ENCODE peak calls at places on chromosomes 12 and 14, in nine cellular contexts. One of them, this sample, is unnamed.

GRCh38 chr12:79420146-79420618 is 270.6 kb downstream of the PAWR start:
- DNase-seq in transverse colon: no peak
- DNase-seq in GM12878: no peak
- DNase-seq in GM12891: no peak
- DNase-seq in breast epithelium: no peak
- DNase-seq in suprapubic skin: no peak
- DNase-seq in stomach: no peak
- DNase-seq in HCT116: peak
- DNase-seq in spleen: no peak
- DNase-seq in this sample: no peak

GRCh38 chr14:101037021-101037817 is 133.7 kb upstream of the RTL1 start:
- DNase-seq in suprapubic skin: peak
- DNase-seq in transverse colon: no peak
- DNase-seq in HCT116: no peak
- DNase-seq in spleen: peak
- DNase-seq in stomach: no peak
- DNase-seq in breast epithelium: no peak
- DNase-seq in GM12891: no peak
- DNase-seq in GM12878: no peak
- DNase-seq in this sample: no peak

GRCh38 chr12:118185602-118186397 is 49.9 kb downstream of the PEBP1 start:
- DNase-seq in transverse colon: no peak
- DNase-seq in suprapubic skin: no peak
- DNase-seq in stomach: no peak
- DNase-seq in spleen: no peak
- DNase-seq in HCT116: no peak
- DNase-seq in breast epithelium: no peak
- DNase-seq in GM12878: no peak
- DNase-seq in GM12891: no peak
- DNase-seq in this sample: no peak

GRCh38 chr12:25151476-25151875 is 43.5 kb downstream of the DNAI7 start:
- DNase-seq in GM12891: no peak
- DNase-seq in breast epithelium: no peak
- DNase-seq in suprapubic skin: no peak
- DNase-seq in stomach: peak
- DNase-seq in HCT116: no peak
- DNase-seq in spleen: no peak
- DNase-seq in GM12878: no peak
- DNase-seq in transverse colon: peak
- DNase-seq in this sample: no peak

GRCh38 chr12:57483466-57483865 is 3.8 kb upstream of the ARHGAP9 start:
- DNase-seq in transverse colon: no peak
- DNase-seq in GM12878: no peak
- DNase-seq in suprapubic skin: no peak
- DNase-seq in stomach: no peak
- DNase-seq in HCT116: no peak
- DNase-seq in breast epithelium: no peak
- DNase-seq in GM12891: no peak
- DNase-seq in spleen: peak
- DNase-seq in this sample: no peak

GRCh38 chr14:38828183-38828877 is 274.7 kb downstream of the SEC23A start:
- DNase-seq in spleen: peak
- DNase-seq in stomach: no peak
- DNase-seq in breast epithelium: no peak
- DNase-seq in GM12891: no peak
- DNase-seq in transverse colon: no peak
- DNase-seq in suprapubic skin: no peak
- DNase-seq in GM12878: no peak
- DNase-seq in HCT116: no peak
- DNase-seq in this sample: no peak

GRCh38 chr14:35416108-35416750 is 11.7 kb upstream of the NFKBIA start:
- DNase-seq in GM12891: no peak
- DNase-seq in transverse colon: peak
- DNase-seq in spleen: no peak
- DNase-seq in breast epithelium: no peak
- DNase-seq in GM12878: peak
- DNase-seq in HCT116: no peak
- DNase-seq in suprapubic skin: no peak
- DNase-seq in stomach: no peak
- DNase-seq in this sample: no peak

GRCh38 chr12:105262461-105263184 is 26.6 kb upstream of the APPL2 start:
- DNase-seq in GM12878: no peak
- DNase-seq in spleen: no peak
- DNase-seq in transverse colon: no peak
- DNase-seq in GM12891: no peak
- DNase-seq in suprapubic skin: no peak
- DNase-seq in stomach: no peak
- DNase-seq in breast epithelium: no peak
- DNase-seq in HCT116: no peak
- DNase-seq in this sample: no peak

GRCh38 chr14:71720978-71721624 is 211.1 kb upstream of the RGS6 start:
- DNase-seq in suprapubic skin: no peak
- DNase-seq in stomach: no peak
- DNase-seq in transverse colon: peak
- DNase-seq in GM12878: peak
- DNase-seq in spleen: no peak
- DNase-seq in HCT116: peak
- DNase-seq in breast epithelium: no peak
- DNase-seq in GM12891: no peak
- DNase-seq in this sample: no peak

GRCh38 chr12:25615119-25615518 is 62.0 kb upstream of the LMNTD1 start:
- DNase-seq in GM12891: no peak
- DNase-seq in GM12878: no peak
- DNase-seq in stomach: no peak
- DNase-seq in transverse colon: no peak
- DNase-seq in HCT116: no peak
- DNase-seq in suprapubic skin: no peak
- DNase-seq in breast epithelium: no peak
- DNase-seq in spleen: no peak
- DNase-seq in this sample: no peak

GRCh38 chr12:118840399-118840798 is 140.9 kb upstream of the SRRM4 start:
- DNase-seq in stomach: no peak
- DNase-seq in breast epithelium: no peak
- DNase-seq in HCT116: no peak
- DNase-seq in suprapubic skin: no peak
- DNase-seq in GM12878: no peak
- DNase-seq in spleen: no peak
- DNase-seq in GM12891: no peak
- DNase-seq in transverse colon: no peak
- DNase-seq in this sample: no peak

DNA sequence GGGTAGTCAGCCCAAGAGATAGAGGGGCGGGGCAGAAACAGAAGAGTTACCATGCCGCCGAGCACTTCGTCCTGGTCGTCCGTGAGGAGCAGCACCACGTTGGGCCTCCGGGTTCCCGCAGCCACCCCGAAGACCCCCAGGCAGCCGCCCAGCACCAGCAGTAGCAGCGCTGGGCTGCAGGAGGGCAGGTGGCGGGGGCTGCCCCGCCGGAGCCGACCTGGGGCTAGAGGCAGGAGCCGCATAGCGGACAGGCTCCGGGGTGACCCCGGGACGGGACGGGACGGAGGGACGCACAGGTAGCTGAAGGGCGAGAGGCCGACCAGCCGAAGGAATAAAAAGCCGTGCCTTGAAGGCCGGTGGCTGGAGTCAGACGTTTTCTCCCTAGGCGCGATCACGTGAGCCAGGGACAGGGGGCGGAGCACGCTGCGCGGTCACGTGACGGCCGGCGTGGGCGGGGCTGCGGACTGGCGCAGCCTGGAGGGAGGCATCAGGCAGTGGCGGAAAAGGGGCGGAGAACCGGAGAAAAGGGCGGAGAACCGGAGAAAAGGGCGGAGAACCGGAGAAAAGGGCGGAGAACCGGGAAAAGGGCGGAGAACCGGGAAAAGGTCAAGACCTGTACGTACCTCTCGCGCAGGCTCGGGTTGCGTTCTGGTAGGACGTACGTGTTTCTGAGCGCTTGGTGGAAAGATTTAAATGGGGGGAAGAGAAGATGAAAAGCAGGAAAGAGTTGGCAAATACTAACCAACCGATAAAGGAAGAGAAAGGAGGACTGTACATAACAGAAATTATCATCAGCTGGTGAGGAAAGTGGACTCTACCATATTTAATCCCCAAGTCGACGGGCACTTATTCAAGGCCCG is at the start of gene GNS:
- DNase-seq in GM12891: peak
- DNase-seq in suprapubic skin: peak
- DNase-seq in transverse colon: peak
- DNase-seq in GM12878: peak
- DNase-seq in stomach: peak
- DNase-seq in HCT116: peak
- DNase-seq in breast epithelium: peak
- DNase-seq in spleen: peak
- DNase-seq in this sample: peak
- TF ChIP-seq POLR2A in GM12891: no peak
- TF ChIP-seq POLR2A in suprapubic skin: peak
- TF ChIP-seq POLR2A in transverse colon: peak
- TF ChIP-seq POLR2A in GM12878: peak
- TF ChIP-seq POLR2A in stomach: no peak
- TF ChIP-seq POLR2A in HCT116: no peak
- TF ChIP-seq POLR2A in breast epithelium: no peak
- TF ChIP-seq POLR2A in spleen: no peak
- TF ChIP-seq POLR2A in this sample: peak

GRCh38 chr14:102362545-102363181 is at the start of the genes CINP and TECPR2:
- DNase-seq in breast epithelium: peak
- DNase-seq in GM12878: peak
- DNase-seq in HCT116: peak
- DNase-seq in suprapubic skin: peak
- DNase-seq in GM12891: peak
- DNase-seq in stomach: peak
- DNase-seq in transverse colon: peak
- DNase-seq in spleen: peak
- DNase-seq in this sample: peak
- TF ChIP-seq POLR2AphosphoS5 in breast epithelium: peak
- TF ChIP-seq POLR2AphosphoS5 in GM12878: peak
- TF ChIP-seq POLR2AphosphoS5 in HCT116: peak
- TF ChIP-seq POLR2AphosphoS5 in suprapubic skin: peak
- TF ChIP-seq POLR2AphosphoS5 in GM12891: peak
- TF ChIP-seq POLR2AphosphoS5 in stomach: peak
- TF ChIP-seq POLR2AphosphoS5 in transverse colon: peak
- TF ChIP-seq POLR2AphosphoS5 in spleen: peak
- TF ChIP-seq POLR2AphosphoS5 in this sample: peak

GRCh38 chr14:50853891-50854290 is 18.0 kb upstream of the ABHD12B start:
- DNase-seq in GM12878: no peak
- DNase-seq in breast epithelium: no peak
- DNase-seq in transverse colon: no peak
- DNase-seq in GM12891: no peak
- DNase-seq in suprapubic skin: no peak
- DNase-seq in spleen: no peak
- DNase-seq in HCT116: no peak
- DNase-seq in stomach: no peak
- DNase-seq in this sample: no peak
- TF ChIP-seq POLR2A in GM12878: no peak
- TF ChIP-seq POLR2A in breast epithelium: no peak
- TF ChIP-seq POLR2A in transverse colon: no peak
- TF ChIP-seq POLR2A in GM12891: no peak
- TF ChIP-seq POLR2A in suprapubic skin: no peak
- TF ChIP-seq POLR2A in spleen: no peak
- TF ChIP-seq POLR2A in HCT116: no peak
- TF ChIP-seq POLR2A in stomach: no peak
- TF ChIP-seq POLR2A in this sample: no peak

GRCh38 chr12:131434208-131435125 is 276.4 kb upstream of the SFSWAP start:
- DNase-seq in spleen: peak
- DNase-seq in GM12878: no peak
- DNase-seq in GM12891: no peak
- DNase-seq in breast epithelium: no peak
- DNase-seq in stomach: peak
- DNase-seq in transverse colon: no peak
- DNase-seq in HCT116: no peak
- DNase-seq in suprapubic skin: no peak
- DNase-seq in this sample: no peak

GRCh38 chr12:131432532-131433260 is 278.2 kb upstream of the SFSWAP start:
- DNase-seq in transverse colon: no peak
- DNase-seq in HCT116: no peak
- DNase-seq in GM12878: peak
- DNase-seq in breast epithelium: no peak
- DNase-seq in suprapubic skin: no peak
- DNase-seq in GM12891: peak
- DNase-seq in spleen: peak
- DNase-seq in stomach: peak
- DNase-seq in this sample: peak

GRCh38 chr12:131425468-131425867 is 285.4 kb upstream of the SFSWAP start:
- DNase-seq in transverse colon: no peak
- DNase-seq in GM12891: no peak
- DNase-seq in GM12878: no peak
- DNase-seq in spleen: peak
- DNase-seq in HCT116: no peak
- DNase-seq in breast epithelium: no peak
- DNase-seq in suprapubic skin: no peak
- DNase-seq in stomach: no peak
- DNase-seq in this sample: no peak

GRCh38 chr12:131428086-131428685 is 282.7 kb upstream of the SFSWAP start:
- DNase-seq in suprapubic skin: no peak
- DNase-seq in HCT116: no peak
- DNase-seq in transverse colon: no peak
- DNase-seq in breast epithelium: no peak
- DNase-seq in GM12891: no peak
- DNase-seq in stomach: peak
- DNase-seq in GM12878: no peak
- DNase-seq in spleen: peak
- DNase-seq in this sample: no peak

GRCh38 chr12:131430158-131430772 is 280.6 kb upstream of the SFSWAP start:
- DNase-seq in stomach: peak
- DNase-seq in spleen: peak
- DNase-seq in HCT116: no peak
- DNase-seq in breast epithelium: no peak
- DNase-seq in GM12878: no peak
- DNase-seq in suprapubic skin: no peak
- DNase-seq in GM12891: no peak
- DNase-seq in transverse colon: no peak
- DNase-seq in this sample: no peak
- TF ChIP-seq POLR2AphosphoS5 in stomach: no peak
- TF ChIP-seq POLR2AphosphoS5 in spleen: no peak
- TF ChIP-seq POLR2AphosphoS5 in HCT116: no peak
- TF ChIP-seq POLR2AphosphoS5 in breast epithelium: no peak
- TF ChIP-seq POLR2AphosphoS5 in GM12878: no peak
- TF ChIP-seq POLR2AphosphoS5 in suprapubic skin: no peak
- TF ChIP-seq POLR2AphosphoS5 in GM12891: no peak
- TF ChIP-seq POLR2AphosphoS5 in transverse colon: no peak
- TF ChIP-seq POLR2AphosphoS5 in this sample: no peak

GRCh38 chr12:7189398-7190267 is at the start of gene PEX5:
- DNase-seq in GM12891: peak
- DNase-seq in transverse colon: peak
- DNase-seq in GM12878: peak
- DNase-seq in breast epithelium: peak
- DNase-seq in suprapubic skin: peak
- DNase-seq in HCT116: peak
- DNase-seq in spleen: peak
- DNase-seq in stomach: peak
- DNase-seq in this sample: peak
- TF ChIP-seq POLR2A in GM12891: no peak
- TF ChIP-seq POLR2A in transverse colon: no peak
- TF ChIP-seq POLR2A in GM12878: no peak
- TF ChIP-seq POLR2A in breast epithelium: peak
- TF ChIP-seq POLR2A in suprapubic skin: peak
- TF ChIP-seq POLR2A in HCT116: no peak
- TF ChIP-seq POLR2A in spleen: no peak
- TF ChIP-seq POLR2A in stomach: no peak
- TF ChIP-seq POLR2A in this sample: no peak

GRCh38 chr12:31745242-31745641 is 16.4 kb upstream of the AMN1 start:
- DNase-seq in suprapubic skin: no peak
- DNase-seq in spleen: no peak
- DNase-seq in GM12878: no peak
- DNase-seq in breast epithelium: no peak
- DNase-seq in GM12891: no peak
- DNase-seq in stomach: no peak
- DNase-seq in HCT116: no peak
- DNase-seq in transverse colon: no peak
- DNase-seq in this sample: no peak
- TF ChIP-seq POLR2AphosphoS5 in suprapubic skin: no peak
- TF ChIP-seq POLR2AphosphoS5 in spleen: no peak
- TF ChIP-seq POLR2AphosphoS5 in GM12878: no peak
- TF ChIP-seq POLR2AphosphoS5 in breast epithelium: no peak
- TF ChIP-seq POLR2AphosphoS5 in GM12891: no peak
- TF ChIP-seq POLR2AphosphoS5 in stomach: no peak
- TF ChIP-seq POLR2AphosphoS5 in HCT116: no peak
- TF ChIP-seq POLR2AphosphoS5 in transverse colon: no peak
- TF ChIP-seq POLR2AphosphoS5 in this sample: no peak

This sample was measured in GM12892.